ENCODE peak calls at places on chromosomes 5 and 9, in nine cellular contexts. One of them, this sample, is unnamed.

GRCh38 chr5:149799119-149799623 is 69.1 kb downstream of the PPARGC1B start:
- DNase-seq in activated CD8-positive, alpha-beta memory T cell treated with anti-CD3 and anti-CD28 coated beads, Interleukin-2, amount 10 ng/mL, durations not matched to agents 7 days and 5 days: no peak
- DNase-seq in H9: no peak
- DNase-seq in cardiac muscle cell: peak
- DNase-seq in endothelial cell: no peak
- DNase-seq in mesothelial cell of epicardium: no peak
- DNase-seq in T-helper 1 cell: no peak
- DNase-seq in Daoy: peak
- DNase-seq in activated T-cell treated with anti-CD3 and anti-CD28 coated beads, Interleukin-2, amount 50 U/mL, for 72 hours: no peak
- DNase-seq in this sample: peak

GRCh38 chr9:124694394-124695279 is 76.5 kb downstream of the NR6A1 start:
- DNase-seq in activated CD8-positive, alpha-beta memory T cell treated with anti-CD3 and anti-CD28 coated beads, Interleukin-2, amount 10 ng/mL, durations not matched to agents 7 days and 5 days: no peak
- DNase-seq in H9: no peak
- DNase-seq in cardiac muscle cell: no peak
- DNase-seq in endothelial cell: no peak
- DNase-seq in mesothelial cell of epicardium: no peak
- DNase-seq in T-helper 1 cell: no peak
- DNase-seq in Daoy: peak
- DNase-seq in activated T-cell treated with anti-CD3 and anti-CD28 coated beads, Interleukin-2, amount 50 U/mL, for 72 hours: no peak
- DNase-seq in this sample: peak

GRCh38 chr5:83844320-83845068 is 123.8 kb upstream of the HAPLN1 start:
- DNase-seq in activated CD8-positive, alpha-beta memory T cell treated with anti-CD3 and anti-CD28 coated beads, Interleukin-2, amount 10 ng/mL, durations not matched to agents 7 days and 5 days: peak
- DNase-seq in H9: no peak
- DNase-seq in cardiac muscle cell: peak
- DNase-seq in endothelial cell: no peak
- DNase-seq in mesothelial cell of epicardium: no peak
- DNase-seq in T-helper 1 cell: no peak
- DNase-seq in Daoy: peak
- DNase-seq in activated T-cell treated with anti-CD3 and anti-CD28 coated beads, Interleukin-2, amount 50 U/mL, for 72 hours: peak
- DNase-seq in this sample: peak

GRCh38 chr5:139459451-139459934 is 3.0 kb downstream of the ECSCR start:
- DNase-seq in activated CD8-positive, alpha-beta memory T cell treated with anti-CD3 and anti-CD28 coated beads, Interleukin-2, amount 10 ng/mL, durations not matched to agents 7 days and 5 days: peak
- DNase-seq in H9: no peak
- DNase-seq in cardiac muscle cell: no peak
- DNase-seq in endothelial cell: no peak
- DNase-seq in mesothelial cell of epicardium: no peak
- DNase-seq in T-helper 1 cell: no peak
- DNase-seq in Daoy: peak
- DNase-seq in activated T-cell treated with anti-CD3 and anti-CD28 coated beads, Interleukin-2, amount 50 U/mL, for 72 hours: peak
- DNase-seq in this sample: no peak

GRCh38 chr9:129412814-129413536 is 207.9 kb downstream of the C9orf50 start:
- DNase-seq in activated CD8-positive, alpha-beta memory T cell treated with anti-CD3 and anti-CD28 coated beads, Interleukin-2, amount 10 ng/mL, durations not matched to agents 7 days and 5 days: peak
- DNase-seq in H9: no peak
- DNase-seq in cardiac muscle cell: peak
- DNase-seq in endothelial cell: peak
- DNase-seq in mesothelial cell of epicardium: peak
- DNase-seq in T-helper 1 cell: peak
- DNase-seq in Daoy: peak
- DNase-seq in activated T-cell treated with anti-CD3 and anti-CD28 coated beads, Interleukin-2, amount 50 U/mL, for 72 hours: peak
- DNase-seq in this sample: no peak

GRCh38 chr5:76460104-76460503 is 57.0 kb downstream of the IQGAP2 start:
- DNase-seq in activated CD8-positive, alpha-beta memory T cell treated with anti-CD3 and anti-CD28 coated beads, Interleukin-2, amount 10 ng/mL, durations not matched to agents 7 days and 5 days: no peak
- DNase-seq in H9: no peak
- DNase-seq in cardiac muscle cell: no peak
- DNase-seq in endothelial cell: no peak
- DNase-seq in mesothelial cell of epicardium: no peak
- DNase-seq in T-helper 1 cell: no peak
- DNase-seq in Daoy: no peak
- DNase-seq in activated T-cell treated with anti-CD3 and anti-CD28 coated beads, Interleukin-2, amount 50 U/mL, for 72 hours: no peak
- DNase-seq in this sample: no peak

GRCh38 chr9:13750061-13750460 is 470.6 kb upstream of the MPDZ start:
- DNase-seq in activated CD8-positive, alpha-beta memory T cell treated with anti-CD3 and anti-CD28 coated beads, Interleukin-2, amount 10 ng/mL, durations not matched to agents 7 days and 5 days: no peak
- DNase-seq in H9: no peak
- DNase-seq in cardiac muscle cell: peak
- DNase-seq in endothelial cell: no peak
- DNase-seq in mesothelial cell of epicardium: no peak
- DNase-seq in T-helper 1 cell: no peak
- DNase-seq in Daoy: peak
- DNase-seq in activated T-cell treated with anti-CD3 and anti-CD28 coated beads, Interleukin-2, amount 50 U/mL, for 72 hours: no peak
- DNase-seq in this sample: no peak

GRCh38 chr5:133873936-133874585 is 94.4 kb downstream of the C5orf15 start:
- DNase-seq in activated CD8-positive, alpha-beta memory T cell treated with anti-CD3 and anti-CD28 coated beads, Interleukin-2, amount 10 ng/mL, durations not matched to agents 7 days and 5 days: no peak
- DNase-seq in H9: no peak
- DNase-seq in cardiac muscle cell: peak
- DNase-seq in endothelial cell: no peak
- DNase-seq in mesothelial cell of epicardium: no peak
- DNase-seq in T-helper 1 cell: no peak
- DNase-seq in Daoy: no peak
- DNase-seq in activated T-cell treated with anti-CD3 and anti-CD28 coated beads, Interleukin-2, amount 50 U/mL, for 72 hours: peak
- DNase-seq in this sample: no peak

GRCh38 chr9:130871395-130872057 is 25.1 kb downstream of the QRFP start:
- DNase-seq in activated CD8-positive, alpha-beta memory T cell treated with anti-CD3 and anti-CD28 coated beads, Interleukin-2, amount 10 ng/mL, durations not matched to agents 7 days and 5 days: no peak
- DNase-seq in H9: no peak
- DNase-seq in cardiac muscle cell: no peak
- DNase-seq in endothelial cell: no peak
- DNase-seq in mesothelial cell of epicardium: no peak
- DNase-seq in T-helper 1 cell: no peak
- DNase-seq in Daoy: no peak
- DNase-seq in activated T-cell treated with anti-CD3 and anti-CD28 coated beads, Interleukin-2, amount 50 U/mL, for 72 hours: no peak
- DNase-seq in this sample: no peak

GRCh38 chr5:57832873-57833272 is 350.3 kb upstream of the ACTBL2 start:
- DNase-seq in activated CD8-positive, alpha-beta memory T cell treated with anti-CD3 and anti-CD28 coated beads, Interleukin-2, amount 10 ng/mL, durations not matched to agents 7 days and 5 days: no peak
- DNase-seq in H9: no peak
- DNase-seq in cardiac muscle cell: no peak
- DNase-seq in endothelial cell: no peak
- DNase-seq in mesothelial cell of epicardium: no peak
- DNase-seq in T-helper 1 cell: no peak
- DNase-seq in Daoy: peak
- DNase-seq in activated T-cell treated with anti-CD3 and anti-CD28 coated beads, Interleukin-2, amount 50 U/mL, for 72 hours: no peak
- DNase-seq in this sample: no peak

GRCh38 chr5:171310334-171310815 is 1.3 kb downstream of the TLX3 start:
- DNase-seq in activated CD8-positive, alpha-beta memory T cell treated with anti-CD3 and anti-CD28 coated beads, Interleukin-2, amount 10 ng/mL, durations not matched to agents 7 days and 5 days: no peak
- DNase-seq in H9: no peak
- DNase-seq in cardiac muscle cell: no peak
- DNase-seq in endothelial cell: no peak
- DNase-seq in mesothelial cell of epicardium: no peak
- DNase-seq in T-helper 1 cell: no peak
- DNase-seq in Daoy: peak
- DNase-seq in activated T-cell treated with anti-CD3 and anti-CD28 coated beads, Interleukin-2, amount 50 U/mL, for 72 hours: no peak
- DNase-seq in this sample: no peak

GRCh38 chr5:17665836-17666235 is 31.6 kb downstream of the TAF11L14 start:
- DNase-seq in activated CD8-positive, alpha-beta memory T cell treated with anti-CD3 and anti-CD28 coated beads, Interleukin-2, amount 10 ng/mL, durations not matched to agents 7 days and 5 days: no peak
- DNase-seq in H9: no peak
- DNase-seq in cardiac muscle cell: no peak
- DNase-seq in endothelial cell: no peak
- DNase-seq in mesothelial cell of epicardium: no peak
- DNase-seq in T-helper 1 cell: no peak
- DNase-seq in Daoy: no peak
- DNase-seq in activated T-cell treated with anti-CD3 and anti-CD28 coated beads, Interleukin-2, amount 50 U/mL, for 72 hours: no peak
- DNase-seq in this sample: no peak

GRCh38 chr9:117019242-117019641 is 332.1 kb downstream of the TRIM32 start:
- DNase-seq in activated CD8-positive, alpha-beta memory T cell treated with anti-CD3 and anti-CD28 coated beads, Interleukin-2, amount 10 ng/mL, durations not matched to agents 7 days and 5 days: no peak
- DNase-seq in H9: no peak
- DNase-seq in cardiac muscle cell: no peak
- DNase-seq in endothelial cell: no peak
- DNase-seq in mesothelial cell of epicardium: no peak
- DNase-seq in T-helper 1 cell: no peak
- DNase-seq in Daoy: no peak
- DNase-seq in activated T-cell treated with anti-CD3 and anti-CD28 coated beads, Interleukin-2, amount 50 U/mL, for 72 hours: no peak
- DNase-seq in this sample: no peak

GRCh38 chr5:65762234-65762633 is 40.2 kb downstream of the NLN start:
- DNase-seq in activated CD8-positive, alpha-beta memory T cell treated with anti-CD3 and anti-CD28 coated beads, Interleukin-2, amount 10 ng/mL, durations not matched to agents 7 days and 5 days: no peak
- DNase-seq in H9: no peak
- DNase-seq in cardiac muscle cell: no peak
- DNase-seq in endothelial cell: no peak
- DNase-seq in mesothelial cell of epicardium: no peak
- DNase-seq in T-helper 1 cell: no peak
- DNase-seq in Daoy: peak
- DNase-seq in activated T-cell treated with anti-CD3 and anti-CD28 coated beads, Interleukin-2, amount 50 U/mL, for 72 hours: no peak
- DNase-seq in this sample: no peak

GRCh38 chr5:68354315-68354714 is 138.8 kb downstream of the PIK3R1 start:
- DNase-seq in activated CD8-positive, alpha-beta memory T cell treated with anti-CD3 and anti-CD28 coated beads, Interleukin-2, amount 10 ng/mL, durations not matched to agents 7 days and 5 days: no peak
- DNase-seq in H9: no peak
- DNase-seq in cardiac muscle cell: no peak
- DNase-seq in endothelial cell: no peak
- DNase-seq in mesothelial cell of epicardium: no peak
- DNase-seq in T-helper 1 cell: no peak
- DNase-seq in Daoy: peak
- DNase-seq in activated T-cell treated with anti-CD3 and anti-CD28 coated beads, Interleukin-2, amount 50 U/mL, for 72 hours: no peak
- DNase-seq in this sample: no peak

GRCh38 chr5:67319935-67320725 is 123.5 kb upstream of the CD180 start:
- DNase-seq in activated CD8-positive, alpha-beta memory T cell treated with anti-CD3 and anti-CD28 coated beads, Interleukin-2, amount 10 ng/mL, durations not matched to agents 7 days and 5 days: no peak
- DNase-seq in H9: no peak
- DNase-seq in cardiac muscle cell: no peak
- DNase-seq in endothelial cell: no peak
- DNase-seq in mesothelial cell of epicardium: no peak
- DNase-seq in T-helper 1 cell: no peak
- DNase-seq in Daoy: peak
- DNase-seq in activated T-cell treated with anti-CD3 and anti-CD28 coated beads, Interleukin-2, amount 50 U/mL, for 72 hours: no peak
- DNase-seq in this sample: no peak

GRCh38 chr5:102760815-102761214 is 5.7 kb downstream of the PAM start:
- DNase-seq in activated CD8-positive, alpha-beta memory T cell treated with anti-CD3 and anti-CD28 coated beads, Interleukin-2, amount 10 ng/mL, durations not matched to agents 7 days and 5 days: no peak
- DNase-seq in H9: no peak
- DNase-seq in cardiac muscle cell: peak
- DNase-seq in endothelial cell: no peak
- DNase-seq in mesothelial cell of epicardium: no peak
- DNase-seq in T-helper 1 cell: no peak
- DNase-seq in Daoy: peak
- DNase-seq in activated T-cell treated with anti-CD3 and anti-CD28 coated beads, Interleukin-2, amount 50 U/mL, for 72 hours: no peak
- DNase-seq in this sample: no peak

GRCh38 chr5:167861134-167861930 is 430.1 kb upstream of the WWC1 start:
- DNase-seq in activated CD8-positive, alpha-beta memory T cell treated with anti-CD3 and anti-CD28 coated beads, Interleukin-2, amount 10 ng/mL, durations not matched to agents 7 days and 5 days: no peak
- DNase-seq in H9: peak
- DNase-seq in cardiac muscle cell: peak
- DNase-seq in endothelial cell: peak
- DNase-seq in mesothelial cell of epicardium: peak
- DNase-seq in T-helper 1 cell: no peak
- DNase-seq in Daoy: peak
- DNase-seq in activated T-cell treated with anti-CD3 and anti-CD28 coated beads, Interleukin-2, amount 50 U/mL, for 72 hours: no peak
- DNase-seq in this sample: no peak

GRCh38 chr5:55535199-55535905 is 588 bp upstream of the PLPP1 start:
- DNase-seq in activated CD8-positive, alpha-beta memory T cell treated with anti-CD3 and anti-CD28 coated beads, Interleukin-2, amount 10 ng/mL, durations not matched to agents 7 days and 5 days: no peak
- DNase-seq in H9: no peak
- DNase-seq in cardiac muscle cell: no peak
- DNase-seq in endothelial cell: no peak
- DNase-seq in mesothelial cell of epicardium: no peak
- DNase-seq in T-helper 1 cell: no peak
- DNase-seq in Daoy: no peak
- DNase-seq in activated T-cell treated with anti-CD3 and anti-CD28 coated beads, Interleukin-2, amount 50 U/mL, for 72 hours: no peak
- DNase-seq in this sample: no peak

GRCh38 chr9:3863114-3863528 is 337.3 kb upstream of the RFX3 start:
- DNase-seq in activated CD8-positive, alpha-beta memory T cell treated with anti-CD3 and anti-CD28 coated beads, Interleukin-2, amount 10 ng/mL, durations not matched to agents 7 days and 5 days: no peak
- DNase-seq in H9: no peak
- DNase-seq in cardiac muscle cell: peak
- DNase-seq in endothelial cell: no peak
- DNase-seq in mesothelial cell of epicardium: no peak
- DNase-seq in T-helper 1 cell: no peak
- DNase-seq in Daoy: peak
- DNase-seq in activated T-cell treated with anti-CD3 and anti-CD28 coated beads, Interleukin-2, amount 50 U/mL, for 72 hours: peak
- DNase-seq in this sample: no peak

GRCh38 chr9:71725590-71726338 is 42.5 kb downstream of the CEMIP2 start:
- DNase-seq in activated CD8-positive, alpha-beta memory T cell treated with anti-CD3 and anti-CD28 coated beads, Interleukin-2, amount 10 ng/mL, durations not matched to agents 7 days and 5 days: no peak
- DNase-seq in H9: no peak
- DNase-seq in cardiac muscle cell: peak
- DNase-seq in endothelial cell: no peak
- DNase-seq in mesothelial cell of epicardium: no peak
- DNase-seq in T-helper 1 cell: no peak
- DNase-seq in Daoy: peak
- DNase-seq in activated T-cell treated with anti-CD3 and anti-CD28 coated beads, Interleukin-2, amount 50 U/mL, for 72 hours: no peak
- DNase-seq in this sample: peak

GRCh38 chr5:1936413-1936812 is 53.7 kb upstream of the IRX4 start:
- DNase-seq in activated CD8-positive, alpha-beta memory T cell treated with anti-CD3 and anti-CD28 coated beads, Interleukin-2, amount 10 ng/mL, durations not matched to agents 7 days and 5 days: no peak
- DNase-seq in H9: peak
- DNase-seq in cardiac muscle cell: no peak
- DNase-seq in endothelial cell: no peak
- DNase-seq in mesothelial cell of epicardium: no peak
- DNase-seq in T-helper 1 cell: no peak
- DNase-seq in Daoy: no peak
- DNase-seq in activated T-cell treated with anti-CD3 and anti-CD28 coated beads, Interleukin-2, amount 50 U/mL, for 72 hours: no peak
- DNase-seq in this sample: no peak

GRCh38 chr5:138698713-138699112 is 54.5 kb upstream of the CTNNA1 start:
- DNase-seq in activated CD8-positive, alpha-beta memory T cell treated with anti-CD3 and anti-CD28 coated beads, Interleukin-2, amount 10 ng/mL, durations not matched to agents 7 days and 5 days: no peak
- DNase-seq in H9: no peak
- DNase-seq in cardiac muscle cell: no peak
- DNase-seq in endothelial cell: no peak
- DNase-seq in mesothelial cell of epicardium: no peak
- DNase-seq in T-helper 1 cell: no peak
- DNase-seq in Daoy: no peak
- DNase-seq in activated T-cell treated with anti-CD3 and anti-CD28 coated beads, Interleukin-2, amount 50 U/mL, for 72 hours: no peak
- DNase-seq in this sample: no peak

GRCh38 chr5:51694826-51695225 is 311.6 kb downstream of the ISL1 start:
- DNase-seq in activated CD8-positive, alpha-beta memory T cell treated with anti-CD3 and anti-CD28 coated beads, Interleukin-2, amount 10 ng/mL, durations not matched to agents 7 days and 5 days: no peak
- DNase-seq in H9: no peak
- DNase-seq in cardiac muscle cell: no peak
- DNase-seq in endothelial cell: no peak
- DNase-seq in mesothelial cell of epicardium: no peak
- DNase-seq in T-helper 1 cell: no peak
- DNase-seq in Daoy: no peak
- DNase-seq in activated T-cell treated with anti-CD3 and anti-CD28 coated beads, Interleukin-2, amount 50 U/mL, for 72 hours: no peak
- DNase-seq in this sample: no peak

GRCh38 chr5:173314166-173314952 is 13.9 kb downstream of the STC2 start:
- DNase-seq in activated CD8-positive, alpha-beta memory T cell treated with anti-CD3 and anti-CD28 coated beads, Interleukin-2, amount 10 ng/mL, durations not matched to agents 7 days and 5 days: no peak
- DNase-seq in H9: no peak
- DNase-seq in cardiac muscle cell: no peak
- DNase-seq in endothelial cell: no peak
- DNase-seq in mesothelial cell of epicardium: no peak
- DNase-seq in T-helper 1 cell: no peak
- DNase-seq in Daoy: no peak
- DNase-seq in activated T-cell treated with anti-CD3 and anti-CD28 coated beads, Interleukin-2, amount 50 U/mL, for 72 hours: no peak
- DNase-seq in this sample: no peak

GRCh38 chr9:137632432-137633161 is 13.8 kb downstream of the EHMT1 start:
- DNase-seq in activated CD8-positive, alpha-beta memory T cell treated with anti-CD3 and anti-CD28 coated beads, Interleukin-2, amount 10 ng/mL, durations not matched to agents 7 days and 5 days: no peak
- DNase-seq in H9: no peak
- DNase-seq in cardiac muscle cell: no peak
- DNase-seq in endothelial cell: no peak
- DNase-seq in mesothelial cell of epicardium: no peak
- DNase-seq in T-helper 1 cell: no peak
- DNase-seq in Daoy: no peak
- DNase-seq in activated T-cell treated with anti-CD3 and anti-CD28 coated beads, Interleukin-2, amount 50 U/mL, for 72 hours: no peak
- DNase-seq in this sample: no peak

GRCh38 chr5:151408633-151409243 is 38.7 kb upstream of the SLC36A1 start:
- DNase-seq in activated CD8-positive, alpha-beta memory T cell treated with anti-CD3 and anti-CD28 coated beads, Interleukin-2, amount 10 ng/mL, durations not matched to agents 7 days and 5 days: no peak
- DNase-seq in H9: no peak
- DNase-seq in cardiac muscle cell: no peak
- DNase-seq in endothelial cell: no peak
- DNase-seq in mesothelial cell of epicardium: no peak
- DNase-seq in T-helper 1 cell: no peak
- DNase-seq in Daoy: no peak
- DNase-seq in activated T-cell treated with anti-CD3 and anti-CD28 coated beads, Interleukin-2, amount 50 U/mL, for 72 hours: no peak
- DNase-seq in this sample: no peak

GRCh38 chr5:74685979-74686631 is 1.1 kb downstream of the HEXB start:
- DNase-seq in activated CD8-positive, alpha-beta memory T cell treated with anti-CD3 and anti-CD28 coated beads, Interleukin-2, amount 10 ng/mL, durations not matched to agents 7 days and 5 days: no peak
- DNase-seq in H9: no peak
- DNase-seq in cardiac muscle cell: peak
- DNase-seq in endothelial cell: no peak
- DNase-seq in mesothelial cell of epicardium: no peak
- DNase-seq in T-helper 1 cell: no peak
- DNase-seq in Daoy: peak
- DNase-seq in activated T-cell treated with anti-CD3 and anti-CD28 coated beads, Interleukin-2, amount 50 U/mL, for 72 hours: no peak
- DNase-seq in this sample: no peak

GRCh38 chr9:34098307-34098706 is 28.2 kb downstream of the DCAF12 start:
- DNase-seq in activated CD8-positive, alpha-beta memory T cell treated with anti-CD3 and anti-CD28 coated beads, Interleukin-2, amount 10 ng/mL, durations not matched to agents 7 days and 5 days: no peak
- DNase-seq in H9: no peak
- DNase-seq in cardiac muscle cell: no peak
- DNase-seq in endothelial cell: no peak
- DNase-seq in mesothelial cell of epicardium: no peak
- DNase-seq in T-helper 1 cell: no peak
- DNase-seq in Daoy: no peak
- DNase-seq in activated T-cell treated with anti-CD3 and anti-CD28 coated beads, Interleukin-2, amount 50 U/mL, for 72 hours: no peak
- DNase-seq in this sample: no peak

This sample was measured in HuH-7.5.